ENCODE peak calls at places on chromosomes 16 and 17, in eight cellular contexts. E, M, I, S, L, D, K and Y are unnamed samples.
A peak's percentile ranks its signal among the peaks of the same experiment; 100 is the strongest.

GRCh38 chr16:27687605-27688004 is 137.7 kb downstream of the KATNIP start:
- DNase-seq in I (no peak), M (no peak), E (no peak), L (no peak), S (no peak), K (no peak), D (no peak), Y (no peak)

GRCh38 chr17:17414316-17414937 is 62.4 kb upstream of the MED9 start:
- DNase-seq in I (peak; percentile 80), M (no peak), E (no peak), D (no peak), S (no peak), K (peak; percentile 63), L (no peak), Y (no peak)

GRCh38 chr17:69854381-69854780 is 220.6 kb upstream of the KCNJ16 start:
- DNase-seq in M (no peak), L (no peak), D (no peak), I (peak; percentile 13), K (no peak), S (no peak), E (peak; percentile 19), Y (no peak)

GRCh38 chr16:4200000-4200780 is 41.7 kb downstream of the SRL start:
- DNase-seq in I (peak; percentile 60), D (peak; percentile 66), M (peak; percentile 61), S (peak; percentile 88), L (peak; percentile 75), K (peak; percentile 74), E (peak; percentile 81), Y (no peak)

GRCh38 chr17:67759355-67760171 is 41.8 kb downstream of the NOL11 start:
- DNase-seq in L (no peak), E (no peak), K (no peak), I (peak; percentile 50), S (no peak), M (no peak), D (peak; percentile 50), Y (no peak)

GRCh38 chr16:17512636-17513220 is 42.0 kb upstream of the XYLT1 start:
- DNase-seq in I (peak; percentile 74), D (no peak), E (no peak), M (no peak), S (no peak), L (no peak), K (no peak), Y (no peak)

GRCh38 chr17:77527836-77528505 is 387.2 kb downstream of the SEC14L1 start:
- DNase-seq in L (no peak), S (no peak), M (no peak), I (no peak), K (no peak), E (no peak), D (no peak), Y (no peak)

GRCh38 chr17:6524520-6524919 is 31.8 kb downstream of the PITPNM3 start:
- DNase-seq in K (no peak), D (no peak), L (no peak), E (no peak), M (peak; percentile 10), I (peak; percentile 27), S (no peak), Y (peak; percentile 47)

GRCh38 chr17:76427457-76428231 is 25.3 kb downstream of the UBE2O start:
- DNase-seq in D (no peak), K (peak; percentile 84), E (no peak), M (no peak), I (peak; percentile 73), L (no peak), S (no peak), Y (no peak)

GRCh38 chr17:83055911-83056582 is 23.4 kb upstream of the METRNL start:
- DNase-seq in L (no peak), D (peak; percentile 33), I (peak; percentile 92), E (no peak), K (peak; percentile 73), S (no peak), M (no peak), Y (no peak)

GRCh38 chr17:29154516-29155234 is 25.5 kb downstream of the MYO18A start:
- DNase-seq in K (no peak), E (no peak), D (no peak), L (no peak), M (no peak), S (no peak), I (no peak), Y (no peak)

GRCh38 chr16:58836427-58836826 is 102.3 kb upstream of the GOT2 start:
- DNase-seq in K (no peak), L (no peak), E (no peak), D (no peak), M (no peak), I (no peak), S (no peak), Y (no peak)

GRCh38 chr17:82205720-82206508 is 6.7 kb downstream of the CCDC57 start:
- DNase-seq in K (peak; percentile 92), M (peak; percentile 92), S (peak; percentile 91), I (peak; percentile 84), D (peak; percentile 84), E (peak; percentile 78), L (peak; percentile 90), Y (peak; percentile 75)

GRCh38 chr17:71500761-71501555 is 619.9 kb upstream of the SOX9 start:
- DNase-seq in K (no peak), D (no peak), L (no peak), M (no peak), I (no peak), E (no peak), S (no peak), Y (no peak)

GRCh38 chr17:78343433-78344201 is 16.3 kb downstream of the SOCS3 start:
- DNase-seq in I (no peak), E (no peak), L (peak; percentile 78), M (peak; percentile 59), D (no peak), K (no peak), S (peak; percentile 62), Y (no peak)

GRCh38 chr16:81198635-81199034 is 39.9 kb upstream of the BCO1 start:
- DNase-seq in D (no peak), I (no peak), S (no peak), K (no peak), L (no peak), E (peak; percentile 22), M (peak; percentile 36), Y (no peak)

GRCh38 chr17:49249292-49249794 is 18.8 kb upstream of the PHOSPHO1 start:
- DNase-seq in E (peak; percentile 16), M (no peak), D (peak; percentile 77), S (peak; percentile 50), K (no peak), L (peak; percentile 53), I (no peak), Y (no peak)

GRCh38 chr16:80407265-80407987 is 133.4 kb upstream of the DYNLRB2 start:
- DNase-seq in E (no peak), M (no peak), I (no peak), D (no peak), S (no peak), K (no peak), L (no peak), Y (no peak)

GRCh38 chr17:48202945-48203344 is 95.4 kb downstream of the SNX11 start:
- DNase-seq in K (no peak), M (no peak), I (no peak), D (no peak), S (no peak), L (no peak), E (no peak), Y (no peak)

GRCh38 chr17:73191443-73192218 is 1.2 kb upstream of the COG1 start:
- DNase-seq in D (peak; percentile 57), M (peak; percentile 77), K (peak; percentile 69), I (peak; percentile 69), L (peak; percentile 65), E (peak; percentile 73), S (no peak), Y (no peak)

GRCh38 chr17:12070561-12070960 is 49.9 kb downstream of the MAP2K4 start:
- DNase-seq in E (no peak), K (no peak), M (no peak), D (no peak), I (peak; percentile 89), S (no peak), L (no peak), Y (no peak)

GRCh38 chr17:70987867-70988340 is 818.6 kb downstream of the KCNJ2 start:
- DNase-seq in S (no peak), D (no peak), L (no peak), E (no peak), K (no peak), M (peak; percentile 71), I (no peak), Y (no peak)

GRCh38 chr16:83137894-83138293 is 511.1 kb downstream of the CDH13 start:
- DNase-seq in E (no peak), K (no peak), M (no peak), D (no peak), S (no peak), L (no peak), I (no peak), Y (no peak)

GRCh38 chr17:27631897-27632725 is 1.1 kb downstream of the LGALS9 start:
- DNase-seq in M (no peak), S (no peak), I (no peak), L (peak; percentile 36), K (no peak), E (no peak), D (no peak), Y (no peak)

GRCh38 chr17:27634026-27634335 is 3.0 kb downstream of the LGALS9 start:
- DNase-seq in K (no peak), I (no peak), E (no peak), D (no peak), L (no peak), M (no peak), S (no peak), Y (no peak)

GRCh38 chr17:27634781-27635180 is 3.8 kb downstream of the LGALS9 start:
- DNase-seq in L (no peak), S (no peak), M (no peak), D (no peak), I (no peak), K (no peak), E (no peak), Y (no peak)

GRCh38 chr17:27633312-27634025 is 2.5 kb downstream of the LGALS9 start:
- DNase-seq in M (no peak), E (no peak), D (no peak), I (peak; percentile 12), L (peak; percentile 46), K (no peak), S (no peak), Y (no peak)

GRCh38 chr17:27635275-27635823 is 4.4 kb downstream of the LGALS9 start:
- DNase-seq in L (no peak), S (no peak), D (no peak), I (no peak), M (no peak), E (no peak), K (no peak), Y (no peak)
- H3K27ac ChIP-seq in L (peak overlapping the region; percentile 24), S (no peak overlapping the region), D (no peak overlapping the region), I (no peak overlapping the region), M (no peak overlapping the region), E (no peak overlapping the region), K (no peak overlapping the region), Y (no peak overlapping the region)

GRCh38 chr17:7651097-7651958 is 602 bp downstream of the ATP1B2 start:
- DNase-seq in M (peak; percentile 55), L (no peak), E (peak; percentile 88), I (no peak), S (peak; percentile 67), D (peak; percentile 33), K (no peak), Y (no peak)
- H3K27ac ChIP-seq in M (no peak overlapping the region), L (no peak overlapping the region), E (peak overlapping the region; percentile 82), I (no peak overlapping the region), S (no peak overlapping the region), D (peak overlapping the region; percentile 60), K (no peak overlapping the region), Y (no peak overlapping the region)

GRCh38 chr17:80761421-80761871 is 216.8 kb downstream of the RPTOR start:
- DNase-seq in K (peak; percentile 80), S (no peak), D (no peak), E (no peak), L (no peak), I (peak; percentile 88), M (no peak), Y (no peak)
- H3K27ac ChIP-seq in K (peak overlapping the region; percentile 69), S (no peak overlapping the region), D (no peak overlapping the region), E (no peak overlapping the region), L (no peak overlapping the region), I (peak overlapping the region; percentile 68), M (no peak overlapping the region), Y (no peak overlapping the region)

GRCh38 chr17:74339537-74340195 is 13.6 kb downstream of the KIF19 start:
- DNase-seq in L (no peak), M (no peak), I (no peak), E (no peak), K (no peak), S (no peak), D (no peak), Y (no peak)
- H3K27ac ChIP-seq in L (no peak overlapping the region), M (no peak overlapping the region), I (no peak overlapping the region), E (no peak overlapping the region), K (no peak overlapping the region), S (no peak overlapping the region), D (no peak overlapping the region), Y (no peak overlapping the region)